ENCODE peak calls at places on chromosomes 3 and 15, in eight cellular contexts. U, C, A, P, O, X, S and I are unnamed samples.

GRCh38 chr3:38541800-38542199 is 45.7 kb downstream of the EXOG start:
- DNase-seq in U (no peak), C (no peak), A (no peak), O (no peak), P (no peak), S (no peak), X (no peak), I (peak; percentile 18)

GRCh38 chr3:140585828-140586227 is 92.0 kb upstream of the TRIM42 start:
- DNase-seq in A (no peak), S (no peak), C (no peak), X (no peak), P (no peak), U (no peak), O (no peak), I (peak; percentile 82)

GRCh38 chr3:52272831-52273230 is 5.6 kb downstream of the WDR82 start:
- DNase-seq in S (no peak), X (no peak), A (peak; percentile 35), U (no peak), P (no peak), O (no peak), C (no peak), I (no peak)

GRCh38 chr3:155554777-155555445 is 190.0 kb downstream of the PLCH1 start:
- DNase-seq in S (no peak), P (no peak), A (no peak), X (no peak), U (no peak), C (no peak), O (no peak), I (no peak)

GRCh38 chr15:48507416-48508065 is 138.0 kb downstream of the FBN1 start:
- DNase-seq in X (peak; percentile 45), A (peak; percentile 57), O (peak; percentile 20), S (no peak), U (no peak), C (peak; percentile 59), P (no peak), I (peak; percentile 57)

GRCh38 chr3:184230603-184231528 is 1.5 kb downstream of the VWA5B2 start:
- DNase-seq in X (no peak), S (no peak), U (no peak), O (peak; percentile 47), A (peak; percentile 79), P (no peak), C (peak; percentile 13), I (no peak)

GRCh38 chr15:97084650-97085049 is 754.1 kb downstream of the NR2F2 start:
- DNase-seq in X (no peak), P (no peak), S (no peak), U (no peak), C (no peak), A (no peak), O (no peak), I (peak; percentile 53)

GRCh38 chr3:180306691-180307090 is 270.0 kb upstream of the PEX5L start:
- DNase-seq in X (no peak), S (no peak), O (no peak), P (no peak), U (no peak), C (no peak), A (no peak), I (no peak)

GRCh38 chr15:88450125-88450798 is 16.9 kb downstream of the MRPL46 start:
- DNase-seq in A (peak; percentile 88), C (peak; percentile 83), S (peak; percentile 51), U (peak; percentile 68), O (peak; percentile 27), P (no peak), X (peak; percentile 38), I (peak; percentile 79)

GRCh38 chr3:125055913-125056705 is at the start of gene HEG1:
- DNase-seq in A (peak; percentile 91), O (peak; percentile 84), C (peak; percentile 90), P (peak; percentile 64), S (peak; percentile 93), X (peak; percentile 86), U (peak; percentile 95), I (peak; percentile 76)

GRCh38 chr3:136473716-136474326 is 223.7 kb downstream of the PCCB start:
- DNase-seq in A (no peak), U (no peak), X (no peak), P (no peak), C (no peak), O (no peak), S (no peak), I (peak; percentile 10)

GRCh38 chr3:161403251-161403650 is 31.9 kb upstream of the SPTSSB start:
- DNase-seq in X (no peak), S (no peak), A (no peak), P (no peak), C (no peak), O (no peak), U (no peak), I (peak; percentile 25)

GRCh38 chr3:16101295-16102186 is 72.9 kb upstream of the GALNT15 start:
- DNase-seq in C (no peak), A (no peak), P (no peak), X (no peak), S (no peak), O (no peak), U (no peak), I (peak; percentile 37)

GRCh38 chr15:39232512-39232911 is 348.4 kb upstream of the THBS1 start:
- DNase-seq in U (no peak), S (no peak), O (no peak), C (no peak), X (no peak), P (no peak), A (no peak), I (peak; percentile 87)

GRCh38 chr3:152595975-152596832 is 238.7 kb upstream of the P2RY1 start:
- DNase-seq in C (peak; percentile 19), S (no peak), P (peak; percentile 5), X (peak; percentile 30), U (peak; percentile 72), A (peak; percentile 75), O (no peak), I (peak; percentile 89)

GRCh38 chr15:62472616-62473299 is 307.7 kb upstream of the C2CD4B start:
- DNase-seq in S (peak; percentile 40), X (no peak), O (no peak), P (no peak), A (no peak), U (peak; percentile 59), C (peak; percentile 71), I (no peak)

GRCh38 chr3:68893600-68894239 is 38.6 kb downstream of the TAFA4 start:
- DNase-seq in O (no peak), X (no peak), A (no peak), S (no peak), C (peak; percentile 52), P (no peak), U (no peak), I (peak; percentile 18)

GRCh38 chr3:126133606-126134005 is 46.8 kb downstream of the ALDH1L1 start:
- DNase-seq in O (no peak), A (peak; percentile 41), P (no peak), U (peak; percentile 45), X (no peak), C (no peak), S (no peak), I (no peak)

GRCh38 chr3:14142567-14143270 is 17.9 kb downstream of the TMEM43 start:
- DNase-seq in S (no peak), U (no peak), P (no peak), X (no peak), A (peak; percentile 50), C (no peak), O (no peak), I (no peak)

GRCh38 chr3:107508331-107508730 is 14.4 kb upstream of the BBX start:
- DNase-seq in O (no peak), U (no peak), A (no peak), X (no peak), S (no peak), C (no peak), P (no peak), I (no peak)

DNA sequence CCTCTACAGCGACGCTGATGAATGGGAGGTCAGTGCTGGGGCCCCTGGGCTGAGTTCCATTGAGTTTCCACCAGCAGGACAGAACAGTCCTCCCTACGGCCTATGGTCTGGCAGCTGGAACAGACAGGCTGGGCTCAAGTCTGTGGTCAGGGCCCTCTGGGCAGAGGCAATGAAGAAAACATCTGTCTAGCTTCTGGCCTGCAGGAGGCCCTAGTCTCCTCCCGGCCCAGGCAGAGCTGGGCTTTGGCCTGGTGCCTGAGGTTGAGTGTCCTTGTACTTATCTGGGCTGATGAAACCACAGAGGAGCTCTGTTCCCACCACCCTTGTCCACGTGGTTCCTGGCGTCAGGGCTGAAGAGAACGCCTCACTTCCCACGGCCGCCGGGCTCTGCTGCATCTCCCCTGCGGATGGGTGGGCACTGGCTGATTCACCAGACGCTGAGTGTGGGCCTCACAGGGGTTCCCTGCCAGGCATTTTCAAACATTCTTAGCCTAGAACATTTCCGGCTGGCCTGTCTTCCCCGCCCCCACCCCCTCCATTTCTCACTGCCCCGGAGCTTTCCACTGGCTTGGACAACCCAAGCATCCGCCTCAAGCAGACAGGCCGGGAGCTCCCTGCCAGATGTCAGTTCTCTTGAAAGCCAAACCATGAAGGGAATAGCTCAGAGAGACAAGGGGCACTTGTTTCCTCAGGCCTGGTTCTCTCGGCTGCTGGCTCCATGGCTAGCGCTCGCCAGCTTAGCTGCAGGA is 20.3 kb downstream of the PPCDC start:
- DNase-seq in S (peak; percentile 98), X (peak; percentile 97), C (no peak), O (peak; percentile 47), P (peak; percentile 93), U (peak; percentile 98), A (peak; percentile 99), I (peak; percentile 100)
- TF ChIP-seq CTCF in S (peak; percentile 68), X (peak; percentile 20), C (peak; percentile 82), O (peak; percentile 43), P (peak; percentile 39), U (peak; percentile 28), A (peak; percentile 52), I (peak; percentile 83)

GRCh38 chr15:34365073-34365825 is 1.7 kb downstream of the LPCAT4 start:
- DNase-seq in U (no peak), X (no peak), A (no peak), S (peak; percentile 50), P (no peak), C (peak; percentile 64), O (no peak), I (no peak)
- H3K4me3 ChIP-seq in U (peak overlapping the region; percentile 88), X (no peak overlapping the region), A (no peak overlapping the region), S (peak overlapping the region; percentile 99), P (no peak overlapping the region), C (peak overlapping the region; percentile 90), O (no peak overlapping the region), I (peak overlapping the region; percentile 91)

GRCh38 chr3:63458405-63458804 is 180.3 kb downstream of the SYNPR start:
- DNase-seq in C (no peak), X (no peak), S (no peak), O (no peak), A (no peak), U (no peak), P (no peak), I (no peak)
- H3K27ac ChIP-seq in C (no peak overlapping the region), X (no peak overlapping the region), S (no peak overlapping the region), O (no peak overlapping the region), A (no peak overlapping the region), U (no peak overlapping the region), P (no peak overlapping the region), I (no peak overlapping the region)

GRCh38 chr3:50674349-50675178 is at the start of gene DOCK3:
- DNase-seq in U (peak; percentile 82), A (peak; percentile 57), O (peak; percentile 28), C (peak; percentile 83), S (peak; percentile 49), P (no peak), X (no peak), I (no peak)
- TF ChIP-seq CTCF in U (no peak), A (no peak), O (no peak), C (no peak), S (no peak), P (no peak), X (no peak), I (no peak)